ENCODE peak calls at places on chromosomes 11 and 22, in four cellular contexts. One of them, this sample, is unnamed.

GRCh38 chr22:35426801-35427140 is 26.8 kb downstream of the MCM5 start:
- DNase-seq in CD8-positive, alpha-beta memory T cell: no peak
- DNase-seq in posterior vena cava: no peak
- DNase-seq in fibroblast of lung: no peak
- DNase-seq in this sample: no peak

GRCh38 chr11:69086152-69086551 is 37.4 kb downstream of the TPCN2 start:
- DNase-seq in posterior vena cava: peak
- DNase-seq in fibroblast of lung: peak
- DNase-seq in CD8-positive, alpha-beta memory T cell: no peak
- DNase-seq in this sample: no peak

GRCh38 chr11:118437736-118438125 is 1.4 kb downstream of the KMT2A start:
- DNase-seq in fibroblast of lung: peak
- DNase-seq in posterior vena cava: no peak
- DNase-seq in CD8-positive, alpha-beta memory T cell: peak
- DNase-seq in this sample: peak

GRCh38 chr11:68855205-68855978 is 13.7 kb upstream of the CPT1A start:
- DNase-seq in fibroblast of lung: no peak
- DNase-seq in posterior vena cava: peak
- DNase-seq in CD8-positive, alpha-beta memory T cell: peak
- DNase-seq in this sample: peak

GRCh38 chr11:29343465-29344333 is 673.1 kb downstream of the KCNA4 start:
- DNase-seq in posterior vena cava: peak
- DNase-seq in fibroblast of lung: peak
- DNase-seq in CD8-positive, alpha-beta memory T cell: no peak
- DNase-seq in this sample: peak

GRCh38 chr11:77407613-77408012 is 66.3 kb downstream of the PAK1 start:
- DNase-seq in posterior vena cava: no peak
- DNase-seq in CD8-positive, alpha-beta memory T cell: no peak
- DNase-seq in fibroblast of lung: peak
- DNase-seq in this sample: no peak

GRCh38 chr11:46497498-46497897 is 96.3 kb downstream of the AMBRA1 start:
- DNase-seq in CD8-positive, alpha-beta memory T cell: no peak
- DNase-seq in fibroblast of lung: no peak
- DNase-seq in posterior vena cava: no peak
- DNase-seq in this sample: no peak

GRCh38 chr11:66072518-66072917 is 2.4 kb downstream of the PACS1 start:
- DNase-seq in CD8-positive, alpha-beta memory T cell: no peak
- DNase-seq in posterior vena cava: no peak
- DNase-seq in fibroblast of lung: no peak
- DNase-seq in this sample: no peak

GRCh38 chr22:19801340-19802000 is 40.9 kb downstream of the TBX1 start:
- DNase-seq in fibroblast of lung: no peak
- DNase-seq in posterior vena cava: peak
- DNase-seq in CD8-positive, alpha-beta memory T cell: no peak
- DNase-seq in this sample: no peak

GRCh38 chr22:21074092-21074715 is 28.5 kb downstream of the LRRC74B start:
- DNase-seq in fibroblast of lung: peak
- DNase-seq in CD8-positive, alpha-beta memory T cell: no peak
- DNase-seq in posterior vena cava: peak
- DNase-seq in this sample: no peak

GRCh38 chr11:120867531-120867930 is 156.4 kb upstream of the TBCEL start:
- DNase-seq in posterior vena cava: no peak
- DNase-seq in CD8-positive, alpha-beta memory T cell: no peak
- DNase-seq in fibroblast of lung: no peak
- DNase-seq in this sample: no peak

GRCh38 chr11:12876988-12877387 is 132.1 kb upstream of the RASSF10 start:
- DNase-seq in posterior vena cava: no peak
- DNase-seq in fibroblast of lung: no peak
- DNase-seq in CD8-positive, alpha-beta memory T cell: no peak
- DNase-seq in this sample: no peak

This sample was measured in activated CD4-positive, alpha-beta T cell treated with anti-CD3 and anti-CD28 coated beads for 48 hours.